ENCODE peak calls at places on chromosome 13, in eight cellular contexts. U is WTC11, S is HCT116, G is A549, L is K562, J is GM12878, E is endothelial cell of umbilical vein, N is H1. R is an unnamed sample.
A peak's percentile ranks its signal among the peaks of the same experiment; 100 is the strongest.

GRCh38 chr13:97911311-97912138 is 42.0 kb upstream of the IPO5 start:
- DNase-seq in U (peak; percentile 63), S (peak; percentile 21), G (peak; percentile 17), L (peak; percentile 13), J (no peak), E (peak; percentile 14), N (peak; percentile 54), R (peak; percentile 19)

GRCh38 chr13:39451301-39451700 is 151.7 kb downstream of the LHFPL6 start:
- DNase-seq in U (no peak), S (no peak), G (no peak), L (no peak), J (no peak), E (peak; percentile 83), N (no peak), R (peak; percentile 85)

GRCh38 chr13:77697208-77698103 is at the start of gene SLAIN1:
- DNase-seq in U (peak; percentile 90), S (no peak), G (peak; percentile 35), L (peak; percentile 84), J (no peak), E (peak; percentile 61), N (peak; percentile 85), R (peak; percentile 89)

GRCh38 chr13:75437582-75438318 is 44.2 kb downstream of the TBC1D4 start:
- DNase-seq in U (no peak), S (no peak), G (no peak), L (no peak), J (no peak), E (no peak), N (no peak), R (no peak)

GRCh38 chr13:108220042-108220441 is 1.9 kb downstream of the ABHD13 start:
- DNase-seq in U (no peak), S (peak; percentile 57), G (no peak), L (no peak), J (no peak), E (no peak), N (no peak), R (peak; percentile 17)

GRCh38 chr13:60227168-60227567 is 63.4 kb upstream of the DIAPH3 start:
- DNase-seq in U (no peak), S (no peak), G (no peak), L (no peak), J (no peak), E (no peak), N (no peak), R (no peak)

GRCh38 chr13:113448545-113448884 is 4.8 kb downstream of the ADPRHL1 start:
- DNase-seq in U (no peak), S (peak; percentile 22), G (no peak), L (no peak), J (no peak), E (no peak), N (no peak), R (peak; percentile 45)

GRCh38 chr13:108961542-108962125 is 332.2 kb downstream of the MYO16 start:
- DNase-seq in U (no peak), S (peak; percentile 31), G (peak; percentile 4), L (peak; percentile 42), J (peak; percentile 24), E (peak; percentile 60), N (no peak), R (peak; percentile 83)

GRCh38 chr13:20824762-20825161 is 51.0 kb upstream of the EEF1AKMT1 start:
- DNase-seq in U (no peak), S (no peak), G (no peak), L (no peak), J (no peak), E (no peak), N (no peak), R (no peak)

GRCh38 chr13:106623799-106624198 is 55.9 kb upstream of the ARGLU1 start:
- DNase-seq in U (no peak), S (no peak), G (no peak), L (no peak), J (no peak), E (peak; percentile 5), N (no peak), R (no peak)

GRCh38 chr13:94595006-94595942 is 678 bp downstream of the TGDS start:
- DNase-seq in U (no peak), S (no peak), G (peak; percentile 11), L (peak; percentile 17), J (no peak), E (peak; percentile 49), N (no peak), R (peak; percentile 56)

GRCh38 chr13:101708115-101708514 is 255.6 kb downstream of the ITGBL1 start:
- DNase-seq in U (no peak), S (no peak), G (no peak), L (no peak), J (no peak), E (no peak), N (no peak), R (no peak)

DNA sequence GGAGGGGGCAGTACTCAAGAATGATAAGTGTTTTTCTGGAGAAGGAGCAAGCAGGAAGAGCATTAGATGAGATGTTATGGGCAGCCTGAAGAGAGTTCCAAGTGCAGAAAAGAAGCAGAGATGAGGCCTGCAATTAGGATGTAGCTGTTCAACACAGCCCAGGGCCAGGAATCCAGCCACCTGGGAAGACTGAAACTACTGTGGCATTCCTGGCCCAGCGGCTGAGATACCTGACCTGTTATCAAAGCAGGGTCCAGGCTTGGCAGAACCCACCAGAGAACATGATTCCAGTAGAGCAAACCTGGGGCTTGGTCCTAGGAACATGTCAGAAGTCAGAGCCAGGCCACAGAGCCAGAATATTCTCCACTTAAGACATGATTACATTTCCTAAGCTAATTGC is 73.3 kb upstream of the LRCH1 start:
- DNase-seq in U (no peak), S (no peak), G (no peak), L (no peak), J (no peak), E (no peak), N (no peak), R (no peak)
- TF ChIP-seq MAX in U (no peak), S (no peak), G (no peak), L (no peak), J (no peak), E (no peak), N (no peak), R (no peak)

DNA sequence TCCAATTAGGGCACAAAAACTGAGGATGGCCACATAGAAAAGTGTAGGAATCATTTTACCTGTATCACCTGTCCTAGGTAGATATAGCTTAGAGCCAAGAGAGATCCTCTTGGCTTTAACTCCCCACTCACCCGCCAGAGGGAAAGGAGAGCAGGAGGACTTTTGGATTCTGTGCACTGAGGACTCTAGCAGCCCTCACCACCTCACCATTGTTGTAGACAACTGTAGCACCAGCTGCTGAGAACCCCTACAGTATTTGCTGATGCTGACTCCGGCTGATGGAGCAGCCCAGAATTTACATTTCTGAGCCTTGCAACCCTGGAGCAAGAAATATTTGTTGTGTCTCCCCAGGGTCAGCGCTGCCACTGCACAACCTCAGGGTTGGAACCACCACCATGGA is 2044.4 kb downstream of the OLFM4 start:
- DNase-seq in U (no peak), S (no peak), G (no peak), L (no peak), J (no peak), E (no peak), N (no peak), R (no peak)
- TF ChIP-seq CTCF in U (no peak), S (no peak), G (no peak), L (no peak), J (no peak), E (no peak), N (no peak), R (no peak)

GRCh38 chr13:41428155-41428554 is 29.2 kb upstream of the RGCC start:
- DNase-seq in U (peak; percentile 60), S (no peak), G (no peak), L (no peak), J (no peak), E (no peak), N (peak; percentile 81), R (no peak)
- TF ChIP-seq MAX in U (no peak), S (no peak), G (no peak), L (no peak), J (no peak), E (no peak), N (no peak), R (no peak)

GRCh38 chr13:49559006-49559405 is 26.4 kb downstream of the RCBTB1 start:
- DNase-seq in U (no peak), S (no peak), G (no peak), L (no peak), J (no peak), E (no peak), N (no peak), R (no peak)

GRCh38 chr13:49563513-49563912 is 21.8 kb downstream of the RCBTB1 start:
- DNase-seq in U (no peak), S (no peak), G (no peak), L (no peak), J (no peak), E (no peak), N (no peak), R (no peak)

GRCh38 chr13:49561064-49561410 is 24.3 kb downstream of the RCBTB1 start:
- DNase-seq in U (no peak), S (no peak), G (no peak), L (no peak), J (no peak), E (no peak), N (no peak), R (no peak)

GRCh38 chr13:49560270-49561063 is 24.9 kb downstream of the RCBTB1 start:
- DNase-seq in U (peak; percentile 27), S (no peak), G (peak; percentile 9), L (no peak), J (no peak), E (no peak), N (no peak), R (no peak)
- TF ChIP-seq CTCF in U (no peak), S (no peak), G (peak; percentile 18), L (peak; percentile 20), J (peak; percentile 0), E (no peak), N (peak; percentile 8), R (no peak)

DNA sequence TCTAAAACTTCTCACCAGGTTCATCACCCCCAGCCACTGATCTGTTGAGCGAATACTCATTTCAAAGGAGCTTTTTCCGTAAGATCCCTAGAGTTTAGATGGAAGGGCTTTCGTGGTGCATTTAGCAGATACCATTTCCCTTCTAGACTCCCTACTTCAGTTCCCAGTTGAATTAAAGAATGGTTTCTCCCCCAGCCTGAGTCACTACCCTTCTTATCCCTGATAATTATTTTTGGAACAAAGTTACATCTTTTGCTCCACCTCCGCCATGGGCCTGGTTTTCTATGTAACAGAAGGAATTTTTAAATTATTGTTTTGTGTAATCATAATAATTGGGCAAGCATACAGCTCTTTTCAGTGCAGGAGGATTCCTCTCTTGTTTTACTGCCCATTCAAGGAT is 22.0 kb downstream of the USPL1 start:
- DNase-seq in U (no peak), S (no peak), G (no peak), L (no peak), J (no peak), E (no peak), N (no peak), R (no peak)
- TF ChIP-seq MAX in U (no peak), S (no peak), G (no peak), L (no peak), J (no peak), E (no peak), N (no peak), R (no peak)

GRCh38 chr13:30551194-30551593 is 66.5 kb upstream of the USPL1 start:
- DNase-seq in U (no peak), S (peak; percentile 26), G (no peak), L (no peak), J (no peak), E (peak; percentile 26), N (no peak), R (peak; percentile 62)
- TF ChIP-seq CTCF in U (no peak), S (peak; percentile 39), G (peak; percentile 27), L (peak; percentile 53), J (peak; percentile 72), E (no peak), N (peak; percentile 65), R (peak; percentile 44)